ENCODE peak calls at places on chromosomes 16 and 17, in four cellular contexts. One of them, this sample, is unnamed.

GRCh38 chr17:80267391-80267790 is 6.7 kb downstream of the RNF213 start:
- DNase-seq in endothelial cell: no peak
- DNase-seq in WTC11: no peak
- DNase-seq in kidney epithelial cell: no peak
- DNase-seq in this sample: no peak

GRCh38 chr16:70612931-70613330 is 33.4 kb upstream of the IL34 start:
- DNase-seq in endothelial cell: no peak
- DNase-seq in WTC11: no peak
- DNase-seq in kidney epithelial cell: no peak
- DNase-seq in this sample: no peak

GRCh38 chr17:44960654-44961053 is 7.4 kb downstream of the C1QL1 start:
- DNase-seq in endothelial cell: no peak
- DNase-seq in WTC11: no peak
- DNase-seq in kidney epithelial cell: no peak
- DNase-seq in this sample: no peak

GRCh38 chr17:19753661-19754463 is 5.8 kb upstream of the ALDH3A1 start:
- DNase-seq in endothelial cell: no peak
- DNase-seq in WTC11: no peak
- DNase-seq in kidney epithelial cell: no peak
- DNase-seq in this sample: no peak

GRCh38 chr17:27610304-27610676 is 20.7 kb upstream of the LGALS9 start:
- DNase-seq in endothelial cell: no peak
- DNase-seq in WTC11: no peak
- DNase-seq in kidney epithelial cell: no peak
- DNase-seq in this sample: no peak

GRCh38 chr17:76416899-76417298 is 32.5 kb downstream of the SPHK1 start:
- DNase-seq in endothelial cell: no peak
- DNase-seq in WTC11: no peak
- DNase-seq in kidney epithelial cell: no peak
- DNase-seq in this sample: no peak

GRCh38 chr17:278055-279028 is 74.3 kb downstream of the RPH3AL start:
- DNase-seq in endothelial cell: no peak
- DNase-seq in WTC11: no peak
- DNase-seq in kidney epithelial cell: no peak
- DNase-seq in this sample: no peak

GRCh38 chr16:9594961-9595360 is 503.5 kb downstream of the HAPSTR1 start:
- DNase-seq in endothelial cell: no peak
- DNase-seq in WTC11: no peak
- DNase-seq in kidney epithelial cell: no peak
- DNase-seq in this sample: no peak

GRCh38 chr16:68884391-68884790 is 41.1 kb downstream of the TANGO6 start:
- DNase-seq in endothelial cell: no peak
- DNase-seq in WTC11: no peak
- DNase-seq in kidney epithelial cell: no peak
- DNase-seq in this sample: no peak

GRCh38 chr16:12096828-12097522 is 120.4 kb downstream of the SNX29 start:
- DNase-seq in endothelial cell: no peak
- DNase-seq in WTC11: no peak
- DNase-seq in kidney epithelial cell: no peak
- DNase-seq in this sample: no peak

GRCh38 chr16:58732545-58733247 is 1.4 kb downstream of the GOT2 start:
- DNase-seq in endothelial cell: no peak
- DNase-seq in WTC11: no peak
- DNase-seq in kidney epithelial cell: peak
- DNase-seq in this sample: peak

GRCh38 chr17:41329279-41329925 is 13.9 kb upstream of the KRTAP17-1 start:
- DNase-seq in endothelial cell: peak
- DNase-seq in WTC11: peak
- DNase-seq in kidney epithelial cell: no peak
- DNase-seq in this sample: no peak

GRCh38 chr17:7846063-7846735 is 8.7 kb upstream of the TMEM88 start:
- DNase-seq in endothelial cell: no peak
- DNase-seq in WTC11: no peak
- DNase-seq in kidney epithelial cell: no peak
- DNase-seq in this sample: no peak
- TF ChIP-seq CTCF in endothelial cell: no peak
- TF ChIP-seq CTCF in WTC11: no peak
- TF ChIP-seq CTCF in kidney epithelial cell: no peak
- TF ChIP-seq CTCF in this sample: no peak

GRCh38 chr16:4376820-4377572 is 5.3 kb downstream of the VASN start:
- DNase-seq in endothelial cell: no peak
- DNase-seq in WTC11: no peak
- DNase-seq in kidney epithelial cell: no peak
- DNase-seq in this sample: no peak

GRCh38 chr16:4376126-4376819 is 4.6 kb downstream of the VASN start:
- DNase-seq in endothelial cell: no peak
- DNase-seq in WTC11: peak
- DNase-seq in kidney epithelial cell: no peak
- DNase-seq in this sample: no peak

GRCh38 chr16:4378202-4378666 is 6.6 kb downstream of the VASN start:
- DNase-seq in endothelial cell: no peak
- DNase-seq in WTC11: no peak
- DNase-seq in kidney epithelial cell: no peak
- DNase-seq in this sample: no peak

GRCh38 chr16:4379001-4379688 is 7.5 kb downstream of the VASN start:
- DNase-seq in endothelial cell: no peak
- DNase-seq in WTC11: no peak
- DNase-seq in kidney epithelial cell: no peak
- DNase-seq in this sample: no peak

DNA sequence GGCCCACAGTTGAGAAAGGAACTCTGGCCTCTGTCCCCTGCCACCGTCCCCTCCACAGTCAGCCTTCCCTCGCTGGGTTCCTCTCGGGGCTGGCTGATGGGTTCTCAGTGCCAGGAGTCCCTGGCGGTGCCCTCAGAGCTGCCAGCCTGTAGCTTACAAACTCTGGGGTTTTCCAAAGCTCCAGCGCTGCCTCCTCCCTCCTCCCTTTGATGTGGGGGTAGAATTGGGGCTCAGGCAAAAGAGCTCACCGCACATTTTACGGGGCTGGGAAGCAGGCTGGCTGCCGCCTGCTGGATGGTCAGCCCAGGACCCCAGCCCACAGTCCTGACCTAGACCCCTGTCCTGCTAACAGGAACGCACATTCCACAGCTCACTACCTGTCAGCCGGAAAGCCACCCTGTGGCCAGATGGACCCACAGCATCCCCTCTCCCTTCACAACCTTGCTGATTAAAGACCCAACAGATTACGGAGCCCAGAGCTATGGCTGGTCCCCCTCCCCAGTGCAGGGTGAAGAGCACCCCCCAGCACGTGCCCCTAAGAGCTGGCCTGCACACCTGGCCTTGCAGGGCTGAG is 6.0 kb downstream of the VASN start:
- DNase-seq in endothelial cell: no peak
- DNase-seq in WTC11: no peak
- DNase-seq in kidney epithelial cell: no peak
- DNase-seq in this sample: no peak
- TF ChIP-seq CTCF in endothelial cell: no peak
- TF ChIP-seq CTCF in WTC11: no peak
- TF ChIP-seq CTCF in kidney epithelial cell: peak
- TF ChIP-seq CTCF in this sample: no peak

GRCh38 chr17:35063514-35064223 is at the start of gene RFFL:
- DNase-seq in endothelial cell: peak
- DNase-seq in WTC11: peak
- DNase-seq in kidney epithelial cell: peak
- DNase-seq in this sample: peak
- TF ChIP-seq CTCF in endothelial cell: no peak
- TF ChIP-seq CTCF in WTC11: no peak
- TF ChIP-seq CTCF in kidney epithelial cell: peak
- TF ChIP-seq CTCF in this sample: peak

GRCh38 chr17:81854974-81855774 is 5.2 kb downstream of the P4HB start:
- DNase-seq in endothelial cell: no peak
- DNase-seq in WTC11: no peak
- DNase-seq in kidney epithelial cell: no peak
- DNase-seq in this sample: no peak
- TF ChIP-seq CTCF in endothelial cell: no peak
- TF ChIP-seq CTCF in WTC11: no peak
- TF ChIP-seq CTCF in kidney epithelial cell: peak
- TF ChIP-seq CTCF in this sample: no peak

GRCh38 chr16:1195393-1195666 is 29.7 kb downstream of the TPSG1 start:
- DNase-seq in endothelial cell: no peak
- DNase-seq in WTC11: no peak
- DNase-seq in kidney epithelial cell: no peak
- DNase-seq in this sample: no peak

GRCh38 chr16:1196494-1196893 is 28.6 kb downstream of the TPSG1 start:
- DNase-seq in endothelial cell: no peak
- DNase-seq in WTC11: no peak
- DNase-seq in kidney epithelial cell: no peak
- DNase-seq in this sample: no peak

GRCh38 chr16:1193143-1193824 is 31.8 kb downstream of the TPSG1 start:
- DNase-seq in endothelial cell: no peak
- DNase-seq in WTC11: no peak
- DNase-seq in kidney epithelial cell: no peak
- DNase-seq in this sample: no peak

GRCh38 chr16:1193825-1194581 is 31.1 kb downstream of the TPSG1 start:
- DNase-seq in endothelial cell: no peak
- DNase-seq in WTC11: no peak
- DNase-seq in kidney epithelial cell: no peak
- DNase-seq in this sample: no peak

GRCh38 chr16:1194665-1195392 is 30.2 kb downstream of the TPSG1 start:
- DNase-seq in endothelial cell: peak
- DNase-seq in WTC11: peak
- DNase-seq in kidney epithelial cell: no peak
- DNase-seq in this sample: peak
- TF ChIP-seq CTCF in endothelial cell: peak
- TF ChIP-seq CTCF in WTC11: peak
- TF ChIP-seq CTCF in kidney epithelial cell: peak
- TF ChIP-seq CTCF in this sample: peak

DNA sequence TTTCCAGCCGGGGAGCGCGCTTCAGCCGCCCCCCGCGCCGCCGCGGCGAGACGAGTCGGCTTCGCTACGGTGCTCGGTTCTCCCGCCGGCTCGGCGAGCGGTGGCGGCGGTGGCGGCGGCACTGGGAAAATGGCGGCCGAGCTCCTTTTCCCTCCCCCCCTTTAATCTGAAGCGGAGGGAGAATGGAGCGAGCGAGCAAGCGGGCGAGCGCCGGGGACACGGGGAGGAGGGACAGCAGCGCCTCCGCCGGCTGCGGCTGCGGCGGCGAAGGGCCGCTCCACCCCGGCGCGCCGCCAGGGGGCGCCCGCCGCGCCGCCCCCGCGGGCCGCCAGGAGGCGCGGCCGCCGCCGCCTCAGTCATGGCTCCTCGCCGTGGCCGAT is at the start of gene KANSL1:
- DNase-seq in endothelial cell: peak
- DNase-seq in WTC11: peak
- DNase-seq in kidney epithelial cell: no peak
- DNase-seq in this sample: peak
- TF ChIP-seq CTCF in endothelial cell: no peak
- TF ChIP-seq CTCF in WTC11: no peak
- TF ChIP-seq CTCF in kidney epithelial cell: peak
- TF ChIP-seq CTCF in this sample: peak

DNA sequence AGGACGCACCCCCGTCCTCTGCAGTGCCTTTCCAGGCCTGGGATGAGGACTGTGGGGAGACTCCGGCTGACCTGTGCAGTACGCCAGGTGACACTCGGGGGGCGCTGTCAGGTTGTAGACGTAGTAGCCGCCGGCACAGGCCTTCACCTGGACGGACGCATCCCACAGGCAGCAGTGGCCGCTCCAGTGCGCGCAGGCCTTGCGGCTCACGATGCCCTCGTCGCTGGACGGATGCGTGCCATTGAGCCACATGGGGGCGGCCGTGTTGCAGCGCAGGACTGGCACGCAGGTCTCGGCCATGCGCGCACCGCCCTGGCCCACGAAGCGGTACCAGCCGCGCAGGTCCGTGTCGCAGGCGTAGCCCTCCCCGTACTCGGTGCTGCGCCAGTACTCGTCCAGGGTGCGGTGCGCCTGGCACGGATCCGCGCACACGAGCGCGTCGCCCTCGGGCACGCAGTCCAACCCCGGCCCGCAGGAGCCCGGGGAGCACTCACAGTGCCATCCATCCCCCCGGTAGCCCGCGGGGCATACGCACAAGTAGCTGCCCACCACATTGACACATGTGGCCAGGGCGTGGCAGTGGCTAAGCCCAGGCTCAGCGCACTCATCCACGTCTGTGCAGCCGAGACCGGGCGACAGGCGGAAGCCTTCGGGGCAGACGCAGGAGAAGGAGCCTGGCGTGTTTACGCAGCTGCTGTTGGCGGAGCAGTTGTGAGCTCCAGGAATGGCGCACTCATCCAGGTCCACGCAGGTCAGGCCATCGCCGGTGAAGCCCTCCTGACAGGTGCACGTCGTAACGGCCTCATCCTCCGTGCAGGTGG is 3.9 kb downstream of the UMOD start:
- DNase-seq in endothelial cell: peak
- DNase-seq in WTC11: peak
- DNase-seq in kidney epithelial cell: no peak
- DNase-seq in this sample: no peak
- TF ChIP-seq CTCF in endothelial cell: peak
- TF ChIP-seq CTCF in WTC11: peak
- TF ChIP-seq CTCF in kidney epithelial cell: peak
- TF ChIP-seq CTCF in this sample: no peak

DNA sequence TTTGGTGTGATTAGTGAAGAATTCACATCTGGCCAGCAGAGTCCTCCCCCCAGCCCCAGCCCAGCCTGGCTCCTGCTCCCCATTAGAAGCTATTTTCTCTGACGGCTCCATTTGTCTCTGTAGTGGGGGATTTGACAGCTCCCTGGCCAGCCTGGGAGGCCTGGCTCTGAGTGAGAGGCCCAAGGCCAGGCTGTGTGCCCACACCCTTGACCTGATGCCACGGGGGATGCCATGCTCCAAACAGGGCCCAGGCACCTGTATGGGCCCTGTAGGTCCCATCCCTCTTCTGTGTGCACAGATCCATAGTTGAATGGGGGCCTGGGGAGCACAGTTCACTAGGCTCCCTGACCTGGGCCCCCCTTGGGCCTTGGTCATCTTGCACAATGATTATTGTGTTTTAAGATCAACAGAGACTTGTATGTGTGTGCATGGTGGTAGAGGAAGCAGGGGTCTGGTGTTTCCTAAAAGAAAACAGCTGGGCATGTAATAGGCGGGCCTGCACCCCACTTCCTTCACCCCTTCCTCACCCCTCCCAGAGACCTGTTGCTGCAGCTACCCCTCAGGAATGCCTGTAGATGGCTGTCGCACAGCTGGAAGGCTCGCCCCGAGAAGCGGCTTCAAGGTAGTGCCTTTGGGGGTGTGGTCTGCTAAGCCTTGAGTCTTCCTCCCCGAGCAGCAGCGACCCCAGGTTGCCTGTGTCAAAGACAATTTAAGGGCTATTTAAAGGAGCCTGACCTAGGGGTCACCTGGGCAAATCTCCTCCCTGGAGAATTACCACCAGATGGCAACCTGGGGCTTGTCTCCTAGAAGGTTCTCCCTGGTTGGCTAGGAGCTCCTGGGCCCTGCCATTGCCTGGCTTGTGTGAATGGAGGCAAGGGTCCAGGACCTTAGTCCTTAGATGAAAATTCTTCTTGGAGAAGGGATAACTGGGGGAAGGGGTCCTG is 51.0 kb upstream of the TAC4 start:
- DNase-seq in endothelial cell: no peak
- DNase-seq in WTC11: peak
- DNase-seq in kidney epithelial cell: no peak
- DNase-seq in this sample: no peak
- TF ChIP-seq CTCF in endothelial cell: no peak
- TF ChIP-seq CTCF in WTC11: no peak
- TF ChIP-seq CTCF in kidney epithelial cell: peak
- TF ChIP-seq CTCF in this sample: no peak

This sample was measured in GM10248.